ENCODE peak calls at places on chromosomes 5 and 9, in eight cellular contexts. One of them, this sample, is unnamed.
A peak's percentile ranks its signal among the peaks of the same experiment; 100 is the strongest.

GRCh38 chr5:18798058-18798457 is 1163.8 kb downstream of the TAF11L14 start:
- DNase-seq in NCI-H2081: no peak
- DNase-seq in AG08395: no peak
- DNase-seq in posterior vena cava: no peak
- DNase-seq in EL: no peak
- DNase-seq in neural crest cell: no peak
- DNase-seq in activated CD4-positive, CD25-positive, alpha-beta regulatory T cell: no peak
- DNase-seq in NCI-H345: no peak
- DNase-seq in this sample: no peak

GRCh38 chr5:167952278-167952990 is 339.0 kb upstream of the WWC1 start:
- DNase-seq in NCI-H345: no peak
- DNase-seq in activated CD4-positive, CD25-positive, alpha-beta regulatory T cell: no peak
- DNase-seq in neural crest cell: no peak
- DNase-seq in EL: no peak
- DNase-seq in AG08395: no peak
- DNase-seq in NCI-H2081: no peak
- DNase-seq in posterior vena cava: no peak
- DNase-seq in this sample: no peak

GRCh38 chr9:93061791-93062299 is 3.3 kb downstream of the SUSD3 start:
- DNase-seq in activated CD4-positive, CD25-positive, alpha-beta regulatory T cell: peak; percentile 21
- DNase-seq in EL: no peak
- DNase-seq in AG08395: no peak
- DNase-seq in posterior vena cava: no peak
- DNase-seq in NCI-H2081: no peak
- DNase-seq in neural crest cell: no peak
- DNase-seq in NCI-H345: no peak
- DNase-seq in this sample: no peak

GRCh38 chr5:43007911-43008368 is 32.2 kb downstream of the ANXA2R start:
- DNase-seq in posterior vena cava: peak; percentile 91
- DNase-seq in NCI-H2081: peak; percentile 86
- DNase-seq in EL: peak; percentile 83
- DNase-seq in activated CD4-positive, CD25-positive, alpha-beta regulatory T cell: peak; percentile 66
- DNase-seq in NCI-H345: peak; percentile 80
- DNase-seq in neural crest cell: peak; percentile 64
- DNase-seq in AG08395: peak; percentile 65
- DNase-seq in this sample: peak; percentile 15

GRCh38 chr9:135737840-135738521 is 36.0 kb downstream of the KCNT1 start:
- DNase-seq in NCI-H345: no peak
- DNase-seq in AG08395: no peak
- DNase-seq in neural crest cell: no peak
- DNase-seq in activated CD4-positive, CD25-positive, alpha-beta regulatory T cell: no peak
- DNase-seq in NCI-H2081: no peak
- DNase-seq in EL: no peak
- DNase-seq in posterior vena cava: no peak
- DNase-seq in this sample: no peak

GRCh38 chr9:78357165-78357873 is 60.4 kb downstream of the PSAT1 start:
- DNase-seq in NCI-H2081: no peak
- DNase-seq in NCI-H345: no peak
- DNase-seq in EL: no peak
- DNase-seq in posterior vena cava: no peak
- DNase-seq in AG08395: no peak
- DNase-seq in activated CD4-positive, CD25-positive, alpha-beta regulatory T cell: no peak
- DNase-seq in neural crest cell: no peak
- DNase-seq in this sample: no peak

GRCh38 chr9:127179633-127180401 is 57.4 kb upstream of the ANGPTL2 start:
- DNase-seq in NCI-H2081: no peak
- DNase-seq in NCI-H345: no peak
- DNase-seq in posterior vena cava: peak; percentile 38
- DNase-seq in AG08395: no peak
- DNase-seq in neural crest cell: no peak
- DNase-seq in activated CD4-positive, CD25-positive, alpha-beta regulatory T cell: no peak
- DNase-seq in EL: no peak
- DNase-seq in this sample: no peak

GRCh38 chr9:80175286-80175906 is 603.6 kb downstream of the TLE4 start:
- DNase-seq in activated CD4-positive, CD25-positive, alpha-beta regulatory T cell: no peak
- DNase-seq in NCI-H2081: peak; percentile 42
- DNase-seq in NCI-H345: peak; percentile 13
- DNase-seq in EL: peak; percentile 46
- DNase-seq in posterior vena cava: no peak
- DNase-seq in neural crest cell: peak; percentile 9
- DNase-seq in AG08395: peak; percentile 18
- DNase-seq in this sample: peak; percentile 52

GRCh38 chr5:111747336-111747735 is 9.7 kb downstream of the NREP start:
- DNase-seq in NCI-H2081: no peak
- DNase-seq in NCI-H345: no peak
- DNase-seq in activated CD4-positive, CD25-positive, alpha-beta regulatory T cell: no peak
- DNase-seq in AG08395: peak; percentile 20
- DNase-seq in posterior vena cava: no peak
- DNase-seq in EL: peak; percentile 64
- DNase-seq in neural crest cell: no peak
- DNase-seq in this sample: peak; percentile 67

GRCh38 chr5:8908055-8908683 is 637.7 kb downstream of the SEMA5A start:
- DNase-seq in EL: peak; percentile 59
- DNase-seq in posterior vena cava: no peak
- DNase-seq in AG08395: peak; percentile 13
- DNase-seq in NCI-H2081: peak; percentile 17
- DNase-seq in neural crest cell: peak; percentile 55
- DNase-seq in NCI-H345: no peak
- DNase-seq in activated CD4-positive, CD25-positive, alpha-beta regulatory T cell: no peak
- DNase-seq in this sample: peak; percentile 36

GRCh38 chr5:57455511-57455910 is 27.1 kb downstream of the ACTBL2 start:
- DNase-seq in activated CD4-positive, CD25-positive, alpha-beta regulatory T cell: no peak
- DNase-seq in neural crest cell: no peak
- DNase-seq in NCI-H345: no peak
- DNase-seq in AG08395: no peak
- DNase-seq in NCI-H2081: no peak
- DNase-seq in posterior vena cava: no peak
- DNase-seq in EL: no peak
- DNase-seq in this sample: no peak

GRCh38 chr9:126126807-126127206 is 199.8 kb upstream of the MVB12B start:
- DNase-seq in NCI-H345: no peak
- DNase-seq in activated CD4-positive, CD25-positive, alpha-beta regulatory T cell: no peak
- DNase-seq in NCI-H2081: no peak
- DNase-seq in posterior vena cava: peak; percentile 38
- DNase-seq in EL: no peak
- DNase-seq in AG08395: no peak
- DNase-seq in neural crest cell: no peak
- DNase-seq in this sample: no peak

GRCh38 chr9:8331507-8331906 is 531.9 kb upstream of the DMAC1 start:
- DNase-seq in posterior vena cava: no peak
- DNase-seq in NCI-H345: no peak
- DNase-seq in EL: no peak
- DNase-seq in neural crest cell: no peak
- DNase-seq in AG08395: no peak
- DNase-seq in NCI-H2081: no peak
- DNase-seq in activated CD4-positive, CD25-positive, alpha-beta regulatory T cell: no peak
- DNase-seq in this sample: no peak

GRCh38 chr5:112630246-112631009 is 107.3 kb upstream of the APC start:
- DNase-seq in neural crest cell: no peak
- DNase-seq in EL: no peak
- DNase-seq in NCI-H345: no peak
- DNase-seq in NCI-H2081: no peak
- DNase-seq in posterior vena cava: no peak
- DNase-seq in AG08395: no peak
- DNase-seq in activated CD4-positive, CD25-positive, alpha-beta regulatory T cell: no peak
- DNase-seq in this sample: no peak

GRCh38 chr9:120441446-120442279 is 138.3 kb downstream of the CDK5RAP2 start:
- DNase-seq in EL: peak; percentile 82
- DNase-seq in AG08395: peak; percentile 69
- DNase-seq in NCI-H2081: no peak
- DNase-seq in neural crest cell: no peak
- DNase-seq in activated CD4-positive, CD25-positive, alpha-beta regulatory T cell: no peak
- DNase-seq in posterior vena cava: no peak
- DNase-seq in NCI-H345: no peak
- DNase-seq in this sample: peak; percentile 21

GRCh38 chr9:4689013-4689412 is 9.6 kb downstream of the CDC37L1 start:
- DNase-seq in EL: no peak
- DNase-seq in activated CD4-positive, CD25-positive, alpha-beta regulatory T cell: no peak
- DNase-seq in neural crest cell: no peak
- DNase-seq in posterior vena cava: no peak
- DNase-seq in NCI-H2081: no peak
- DNase-seq in NCI-H345: no peak
- DNase-seq in AG08395: no peak
- DNase-seq in this sample: no peak

GRCh38 chr5:132391870-132392269 is 22.4 kb downstream of the SLC22A5 start:
- DNase-seq in activated CD4-positive, CD25-positive, alpha-beta regulatory T cell: no peak
- DNase-seq in neural crest cell: no peak
- DNase-seq in EL: no peak
- DNase-seq in AG08395: no peak
- DNase-seq in NCI-H2081: no peak
- DNase-seq in posterior vena cava: no peak
- DNase-seq in NCI-H345: no peak
- DNase-seq in this sample: no peak

GRCh38 chr5:88660947-88661869 is 221.8 kb downstream of the MEF2C start:
- DNase-seq in activated CD4-positive, CD25-positive, alpha-beta regulatory T cell: no peak
- DNase-seq in EL: peak; percentile 71
- DNase-seq in NCI-H2081: peak; percentile 87
- DNase-seq in posterior vena cava: peak; percentile 84
- DNase-seq in neural crest cell: peak; percentile 91
- DNase-seq in NCI-H345: peak; percentile 95
- DNase-seq in AG08395: peak; percentile 95
- DNase-seq in this sample: peak; percentile 44

GRCh38 chr9:110999379-110999778 is 38.9 kb downstream of the LPAR1 start:
- DNase-seq in EL: no peak
- DNase-seq in AG08395: no peak
- DNase-seq in neural crest cell: no peak
- DNase-seq in NCI-H345: no peak
- DNase-seq in posterior vena cava: no peak
- DNase-seq in NCI-H2081: no peak
- DNase-seq in activated CD4-positive, CD25-positive, alpha-beta regulatory T cell: no peak
- DNase-seq in this sample: no peak

GRCh38 chr9:112348257-112348992 is 15.0 kb upstream of the PTBP3 start:
- DNase-seq in posterior vena cava: peak; percentile 92
- DNase-seq in NCI-H345: peak; percentile 64
- DNase-seq in NCI-H2081: no peak
- DNase-seq in EL: peak; percentile 78
- DNase-seq in neural crest cell: peak; percentile 25
- DNase-seq in AG08395: peak; percentile 77
- DNase-seq in activated CD4-positive, CD25-positive, alpha-beta regulatory T cell: no peak
- DNase-seq in this sample: peak; percentile 63

GRCh38 chr5:173329370-173330150 is 1.3 kb upstream of the STC2 start:
- DNase-seq in posterior vena cava: no peak
- DNase-seq in NCI-H345: peak; percentile 67
- DNase-seq in neural crest cell: peak; percentile 23
- DNase-seq in EL: peak; percentile 87
- DNase-seq in activated CD4-positive, CD25-positive, alpha-beta regulatory T cell: no peak
- DNase-seq in AG08395: no peak
- DNase-seq in NCI-H2081: no peak
- DNase-seq in this sample: peak; percentile 39

GRCh38 chr5:136101884-136102283 is 30.8 kb upstream of the SMAD5 start:
- DNase-seq in neural crest cell: no peak
- DNase-seq in activated CD4-positive, CD25-positive, alpha-beta regulatory T cell: no peak
- DNase-seq in AG08395: no peak
- DNase-seq in NCI-H2081: no peak
- DNase-seq in EL: no peak
- DNase-seq in NCI-H345: no peak
- DNase-seq in posterior vena cava: no peak
- DNase-seq in this sample: no peak